ENCODE peak calls at places on chromosomes 1 and 21, in nine cellular contexts. E is HT1080; K is T-cell; R is uterus; M is naive thymus-derived CD8-positive, alpha-beta T cell; L is heart left ventricle; T is hippocampal formation; I is endothelial cell; J is aorta. H is an unnamed sample.
A peak's percentile ranks its signal among the peaks of the same experiment; 100 is the strongest.

GRCh38 chr1:197183195-197183748 is 36.8 kb upstream of the ASPM start:
- DNase-seq in K (no peak), T (no peak), I (no peak), J (no peak), E (no peak), M (no peak), L (no peak), R (no peak), H (no peak)

GRCh38 chr1:85584264-85584781 is 3.8 kb downstream of the CCN1 start:
- DNase-seq in R (no peak), I (no peak), T (no peak), M (no peak), E (peak; percentile 92), L (no peak), J (no peak), K (no peak), H (no peak)

GRCh38 chr1:171245458-171246064 is 2.7 kb upstream of the FMO1 start:
- DNase-seq in M (no peak), K (no peak), T (peak; percentile 20), L (no peak), J (no peak), E (peak; percentile 32), I (peak; percentile 42), R (no peak), H (peak; percentile 43)

GRCh38 chr1:48619529-48619928 is 147.5 kb upstream of the SPATA6 start:
- DNase-seq in J (peak; percentile 49), E (peak; percentile 70), L (peak; percentile 27), K (no peak), R (no peak), I (no peak), M (no peak), T (no peak), H (no peak)

GRCh38 chr1:175714350-175714749 is 29.0 kb downstream of the TNR start:
- DNase-seq in L (no peak), E (no peak), T (no peak), M (no peak), J (no peak), R (no peak), I (no peak), K (no peak), H (no peak)

GRCh38 chr1:24117722-24118409 is 5.9 kb upstream of the MYOM3 start:
- DNase-seq in J (no peak), E (peak; percentile 47), R (no peak), K (no peak), M (no peak), L (peak; percentile 15), I (no peak), T (no peak), H (no peak)

GRCh38 chr1:1419812-1420653 is 1.0 kb downstream of the ANKRD65 start:
- DNase-seq in E (no peak), M (no peak), I (no peak), J (peak; percentile 45), T (no peak), L (no peak), R (no peak), K (no peak), H (no peak)

GRCh38 chr1:58108783-58109182 is 437.7 kb downstream of the OMA1 start:
- DNase-seq in M (no peak), I (no peak), T (no peak), J (no peak), R (no peak), E (no peak), L (no peak), K (no peak), H (no peak)

GRCh38 chr1:223226271-223226670 is 83.2 kb upstream of the TLR5 start:
- DNase-seq in L (no peak), I (no peak), R (no peak), K (no peak), E (no peak), J (no peak), M (no peak), T (no peak), H (no peak)

GRCh38 chr1:164823486-164824279 is 264.7 kb downstream of the PBX1 start:
- DNase-seq in J (no peak), M (no peak), K (no peak), I (no peak), L (peak; percentile 55), R (peak; percentile 71), E (no peak), T (no peak), H (no peak)

GRCh38 chr21:40052276-40052675 is 185.0 kb downstream of the PCP4 start:
- DNase-seq in K (no peak), E (no peak), L (no peak), J (no peak), R (no peak), T (no peak), M (no peak), I (no peak), H (no peak)

GRCh38 chr1:18535391-18536210 is 54.9 kb downstream of the KLHDC7A start:
- DNase-seq in K (no peak), T (no peak), I (no peak), M (no peak), R (no peak), J (no peak), E (no peak), L (no peak), H (no peak)

GRCh38 chr1:15617874-15618684 is 821 bp downstream of the DDI2 start:
- DNase-seq in I (peak; percentile 26), K (peak; percentile 4), J (peak; percentile 63), E (peak; percentile 24), T (no peak), M (peak; percentile 15), R (no peak), L (peak; percentile 48), H (peak; percentile 76)

GRCh38 chr1:40980453-40981121 is 1.1 kb downstream of the CTPS1 start:
- DNase-seq in M (peak; percentile 59), J (no peak), R (peak; percentile 33), E (peak; percentile 38), I (no peak), T (no peak), K (peak; percentile 61), L (peak; percentile 32), H (peak; percentile 62)

GRCh38 chr1:219587817-219588561 is 24.9 kb downstream of the ZC3H11B start:
- DNase-seq in M (no peak), J (no peak), I (no peak), T (peak; percentile 43), E (peak; percentile 34), L (no peak), K (no peak), R (no peak), H (no peak)

GRCh38 chr1:24704411-24705259 is 40.6 kb upstream of the CLIC4 start:
- DNase-seq in J (no peak), M (no peak), K (no peak), I (no peak), E (peak; percentile 82), L (peak; percentile 62), R (no peak), T (peak; percentile 92), H (no peak)

GRCh38 chr21:36708512-36709029 is 9.7 kb downstream of the SIM2 start:
- DNase-seq in T (no peak), M (no peak), E (no peak), J (no peak), K (no peak), L (no peak), I (no peak), R (no peak), H (no peak)

GRCh38 chr1:18643154-18644012 is 12.7 kb downstream of the PAX7 start:
- DNase-seq in L (no peak), M (no peak), E (no peak), K (no peak), I (peak; percentile 24), R (no peak), T (no peak), J (no peak), H (peak; percentile 21)

H was measured in erythroblast.